ENCODE peak calls at places on chromosome 5, in eight cellular contexts. W is ovary, F is heart left ventricle, S is spleen, Z is IMR-90, O is uterus, U is transverse colon, I is H1. B is an unnamed sample.

GRCh38 chr5:105565531-105565930 is 2002.9 kb upstream of the NUDT12 start:
- DNase-seq in W (no peak), F (no peak), S (no peak), Z (no peak), O (no peak), U (no peak), I (no peak), B (no peak)

GRCh38 chr5:169591636-169592035 is 8.1 kb downstream of the SPDL1 start:
- DNase-seq in W (no peak), F (no peak), S (no peak), Z (peak), O (no peak), U (no peak), I (no peak), B (no peak)

GRCh38 chr5:88502179-88503064 is 233.8 kb upstream of the TMEM161B start:
- DNase-seq in W (no peak), F (no peak), S (no peak), Z (no peak), O (no peak), U (no peak), I (no peak), B (peak)

GRCh38 chr5:140108093-140109049 is 5.5 kb upstream of the PURA start:
- DNase-seq in W (peak), F (peak), S (peak), Z (no peak), O (peak), U (peak), I (no peak), B (no peak)

GRCh38 chr5:142763701-142764100 is 6.5 kb upstream of the ARHGAP26 start:
- DNase-seq in W (no peak), F (no peak), S (no peak), Z (no peak), O (no peak), U (no peak), I (no peak), B (no peak)

GRCh38 chr5:140481758-140482157 is 65.7 kb upstream of the EIF4EBP3 start:
- DNase-seq in W (no peak), F (no peak), S (no peak), Z (peak), O (no peak), U (no peak), I (no peak), B (no peak)

GRCh38 chr5:61790678-61791077 is 458.6 kb downstream of the ZSWIM6 start:
- DNase-seq in W (no peak), F (no peak), S (no peak), Z (no peak), O (no peak), U (peak), I (no peak), B (no peak)

GRCh38 chr5:140351609-140352334 is 5.4 kb upstream of the HBEGF start:
- DNase-seq in W (no peak), F (no peak), S (no peak), Z (peak), O (no peak), U (peak), I (no peak), B (peak)

GRCh38 chr5:73686912-73687311 is 60.9 kb downstream of the ARHGEF28 start:
- DNase-seq in W (no peak), F (no peak), S (no peak), Z (no peak), O (no peak), U (no peak), I (no peak), B (no peak)

GRCh38 chr5:120886351-120886860 is 422.3 kb downstream of the PRR16 start:
- DNase-seq in W (no peak), F (no peak), S (peak), Z (no peak), O (no peak), U (no peak), I (no peak), B (no peak)

GRCh38 chr5:58240286-58240685 is 219.6 kb downstream of the PLK2 start:
- DNase-seq in W (no peak), F (no peak), S (no peak), Z (peak), O (no peak), U (no peak), I (no peak), B (no peak)

GRCh38 chr5:164809831-164810230 is 1304.4 kb downstream of the MAT2B start:
- DNase-seq in W (no peak), F (no peak), S (no peak), Z (no peak), O (no peak), U (no peak), I (no peak), B (no peak)

GRCh38 chr5:158096835-158097234 is 237.9 kb upstream of the CLINT1 start:
- DNase-seq in W (no peak), F (no peak), S (no peak), Z (no peak), O (no peak), U (no peak), I (no peak), B (no peak)

GRCh38 chr5:74413403-74414060 is 227.0 kb downstream of the ENC1 start:
- DNase-seq in W (no peak), F (no peak), S (no peak), Z (no peak), O (no peak), U (no peak), I (no peak), B (no peak)

GRCh38 chr5:136712628-136713027 is 347.3 kb upstream of the TRPC7 start:
- DNase-seq in W (no peak), F (no peak), S (no peak), Z (no peak), O (no peak), U (no peak), I (no peak), B (no peak)

GRCh38 chr5:95543017-95543705 is 11.6 kb downstream of the SKIC3 start:
- DNase-seq in W (no peak), F (no peak), S (no peak), Z (peak), O (no peak), U (no peak), I (no peak), B (no peak)
- H3K27ac ChIP-seq in W (no peak), F (no peak), S (no peak), Z (no peak), O (no peak), U (no peak), I (no peak), B (no peak)

GRCh38 chr5:16467363-16468219 is 2.0 kb upstream of the ZNF622 start:
- DNase-seq in W (no peak), F (no peak), S (no peak), Z (peak), O (no peak), U (no peak), I (no peak), B (no peak)
- TF ChIP-seq POLR2A in W (no peak), F (no peak), S (no peak), Z (no peak), O (no peak), U (no peak), I (no peak), B (no peak)

GRCh38 chr5:11531805-11532204 is 372.4 kb downstream of the CTNND2 start:
- DNase-seq in W (no peak), F (peak), S (no peak), Z (no peak), O (no peak), U (no peak), I (no peak), B (no peak)

GRCh38 chr5:11524188-11524587 is 380.1 kb downstream of the CTNND2 start:
- DNase-seq in W (no peak), F (no peak), S (no peak), Z (no peak), O (no peak), U (no peak), I (no peak), B (no peak)

GRCh38 chr5:11527994-11528393 is 376.3 kb downstream of the CTNND2 start:
- DNase-seq in W (no peak), F (no peak), S (no peak), Z (no peak), O (no peak), U (no peak), I (no peak), B (no peak)

GRCh38 chr5:11525020-11525419 is 379.2 kb downstream of the CTNND2 start:
- DNase-seq in W (no peak), F (no peak), S (no peak), Z (no peak), O (no peak), U (no peak), I (peak), B (no peak)

GRCh38 chr5:11528720-11529119 is 375.5 kb downstream of the CTNND2 start:
- DNase-seq in W (no peak), F (peak), S (no peak), Z (no peak), O (no peak), U (no peak), I (no peak), B (no peak)
- H3K27ac ChIP-seq in W (no peak), F (no peak), S (no peak), Z (no peak), O (no peak), U (no peak), I (no peak), B (no peak)

DNA sequence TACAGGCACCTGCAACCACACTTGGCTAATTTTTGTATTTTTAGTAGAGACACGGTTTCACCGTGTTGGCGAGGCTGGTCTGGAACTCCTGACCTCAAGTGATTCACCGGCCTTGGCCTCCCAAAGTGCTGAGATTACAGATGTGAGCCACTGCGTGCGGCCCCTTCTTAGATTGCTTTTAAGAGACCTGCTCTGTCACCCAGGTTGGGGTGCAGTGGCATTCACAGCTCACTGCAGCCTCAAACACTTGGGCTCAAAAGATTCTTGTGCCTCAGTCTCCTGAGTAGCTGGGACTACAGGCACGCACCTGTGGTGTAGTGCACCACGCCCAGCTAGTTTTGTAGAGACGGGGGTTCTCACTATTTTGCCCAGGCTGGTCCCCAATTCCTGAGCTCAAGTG is 11.0 kb downstream of the HSPA9 start:
- DNase-seq in W (no peak), F (no peak), S (no peak), Z (no peak), O (no peak), U (no peak), I (no peak), B (no peak)
- TF ChIP-seq POLR2A in W (no peak), F (no peak), S (no peak), Z (no peak), O (no peak), U (no peak), I (no peak), B (no peak)

DNA sequence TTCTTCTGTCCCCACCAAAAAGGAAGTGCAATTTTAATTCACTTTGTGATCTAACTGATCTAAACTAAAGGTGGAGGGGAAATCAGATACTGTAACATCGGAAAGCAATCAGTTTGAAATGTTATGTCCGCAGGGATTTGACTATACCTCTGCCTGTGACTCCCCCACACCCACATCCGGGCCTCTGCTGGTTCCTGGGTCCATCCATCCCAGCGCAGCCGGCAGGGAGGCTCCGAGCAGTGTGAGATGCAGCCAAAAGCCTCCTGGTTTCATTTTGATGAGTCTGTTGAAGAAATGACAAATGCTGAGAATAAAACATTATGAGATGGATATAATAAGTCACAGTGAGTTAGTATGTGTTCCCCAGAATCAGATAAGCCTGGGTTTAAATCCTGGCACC is 8.6 kb downstream of the FSTL4 start:
- DNase-seq in W (no peak), F (no peak), S (no peak), Z (no peak), O (no peak), U (no peak), I (no peak), B (no peak)
- H3K27ac ChIP-seq in W (no peak), F (no peak), S (no peak), Z (no peak), O (no peak), U (no peak), I (no peak), B (no peak)

GRCh38 chr5:154756203-154756870 is 1.2 kb downstream of the LARP1 start:
- DNase-seq in W (peak), F (peak), S (peak), Z (no peak), O (peak), U (peak), I (no peak), B (peak)

GRCh38 chr5:154758501-154758900 is 3.3 kb downstream of the LARP1 start:
- DNase-seq in W (no peak), F (no peak), S (no peak), Z (peak), O (no peak), U (no peak), I (no peak), B (no peak)

GRCh38 chr5:154755361-154756202 is at the start of gene LARP1:
- DNase-seq in W (no peak), F (peak), S (peak), Z (peak), O (no peak), U (peak), I (no peak), B (peak)

GRCh38 chr5:154757647-154758406 is 2.6 kb downstream of the LARP1 start:
- DNase-seq in W (no peak), F (no peak), S (no peak), Z (peak), O (no peak), U (peak), I (no peak), B (peak)

DNA sequence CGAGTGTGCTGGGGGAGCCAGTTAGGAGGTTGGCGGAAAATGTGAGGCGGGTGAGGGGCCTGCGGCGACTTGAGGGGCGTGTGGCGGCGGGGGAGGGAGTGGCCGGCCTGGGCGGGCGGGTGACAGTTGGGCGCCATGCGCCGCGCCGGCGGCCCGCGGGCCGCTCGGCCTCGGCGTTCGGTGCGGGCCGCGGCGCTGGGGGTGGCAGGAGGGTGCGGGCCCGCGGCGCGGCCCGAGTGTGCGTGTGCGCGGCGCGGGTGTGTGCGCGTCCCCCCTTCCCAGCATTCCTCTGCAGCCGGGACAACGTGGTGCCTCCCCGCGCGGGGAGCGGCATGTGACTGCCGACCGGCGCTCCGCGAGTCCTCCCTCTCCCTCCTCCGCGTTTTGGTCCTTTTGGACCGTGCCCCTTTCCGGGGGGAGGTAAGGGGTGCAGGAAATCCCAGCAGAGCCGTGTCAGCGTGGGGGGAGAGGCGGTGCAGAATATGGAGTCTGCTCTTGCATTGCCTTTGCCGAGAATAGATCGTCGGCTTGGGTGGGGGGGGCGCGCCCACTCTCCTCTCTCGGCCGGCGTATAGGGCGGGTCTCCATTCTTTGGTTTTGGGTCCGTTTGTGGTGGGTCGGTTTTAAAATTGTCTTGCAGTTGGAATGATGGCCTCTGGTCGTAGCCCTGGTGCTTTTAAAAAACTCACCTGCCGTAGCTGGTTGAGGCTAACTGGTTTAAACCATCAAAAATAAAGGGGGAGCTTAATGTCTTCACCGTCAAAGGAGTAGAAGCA is 1.9 kb downstream of the LARP1 start:
- DNase-seq in W (peak), F (peak), S (peak), Z (peak), O (peak), U (peak), I (no peak), B (peak)
- TF ChIP-seq POLR2A in W (peak), F (no peak), S (no peak), Z (no peak), O (no peak), U (no peak), I (peak), B (peak)

GRCh38 chr5:1108865-1109174 is 3.0 kb downstream of the SLC12A7 start:
- DNase-seq in W (no peak), F (no peak), S (no peak), Z (no peak), O (no peak), U (no peak), I (no peak), B (peak)

GRCh38 chr5:1110260-1110929 is 1.5 kb downstream of the SLC12A7 start:
- DNase-seq in W (no peak), F (peak), S (no peak), Z (no peak), O (no peak), U (no peak), I (no peak), B (peak)

GRCh38 chr5:1108008-1108864 is 3.6 kb downstream of the SLC12A7 start:
- DNase-seq in W (no peak), F (no peak), S (no peak), Z (no peak), O (no peak), U (no peak), I (no peak), B (no peak)

GRCh38 chr5:1110930-1111726 is 735 bp downstream of the SLC12A7 start:
- DNase-seq in W (peak), F (peak), S (no peak), Z (no peak), O (no peak), U (no peak), I (no peak), B (no peak)

GRCh38 chr5:1109542-1110259 is 2.2 kb downstream of the SLC12A7 start:
- DNase-seq in W (no peak), F (no peak), S (no peak), Z (no peak), O (no peak), U (no peak), I (no peak), B (no peak)
- H3K27ac ChIP-seq in W (no peak), F (peak), S (peak), Z (no peak), O (peak), U (peak), I (no peak), B (peak)

DNA sequence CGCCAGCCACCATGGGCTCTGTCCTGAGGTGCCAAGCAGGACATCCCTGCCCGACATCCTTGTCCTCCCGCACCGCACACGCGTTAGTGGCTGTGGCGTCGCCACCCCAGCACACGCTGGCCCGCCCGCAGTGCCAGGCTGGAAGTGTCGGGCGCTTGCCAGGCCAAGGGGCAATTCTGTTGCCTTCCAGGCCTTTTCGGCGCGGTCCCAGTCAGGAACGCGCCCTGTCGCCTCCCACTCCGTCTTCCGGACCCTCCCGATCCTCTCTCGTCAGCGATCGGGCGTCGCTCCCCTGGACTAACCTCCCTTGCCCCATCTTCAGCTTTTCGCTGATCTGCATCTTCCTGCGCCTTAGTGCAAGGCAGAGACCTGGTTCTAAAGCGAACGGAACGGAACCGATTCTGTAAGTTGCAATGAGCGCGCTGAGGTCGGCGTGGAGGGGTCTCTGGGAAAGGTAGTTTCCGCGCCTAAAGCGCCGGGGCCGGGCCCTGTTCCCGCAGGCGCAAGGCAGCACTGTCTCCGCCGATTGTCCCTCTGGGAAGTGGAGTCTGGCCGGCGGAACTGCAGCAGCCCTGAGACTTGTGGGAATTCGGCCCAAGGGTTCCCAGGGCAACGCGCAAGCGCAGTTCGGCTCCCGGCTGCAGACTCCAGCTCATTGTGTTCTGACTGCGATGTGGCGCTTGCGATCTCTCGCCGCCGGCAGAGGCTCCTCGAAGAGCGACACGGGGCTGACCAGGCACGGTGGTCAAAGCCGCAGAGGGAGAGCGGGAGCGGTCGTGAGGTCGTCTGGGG is at the start of gene ZNF454:
- DNase-seq in W (peak), F (peak), S (peak), Z (peak), O (peak), U (peak), I (peak), B (peak)
- TF ChIP-seq POLR2A in W (no peak), F (no peak), S (no peak), Z (no peak), O (no peak), U (no peak), I (no peak), B (no peak)

GRCh38 chr5:133121611-133122150 is 69.9 kb downstream of the HSPA4 start:
- DNase-seq in W (no peak), F (no peak), S (no peak), Z (no peak), O (no peak), U (no peak), I (no peak), B (no peak)
- H3K27ac ChIP-seq in W (no peak), F (no peak), S (no peak), Z (no peak), O (no peak), U (peak), I (no peak), B (no peak)

DNA sequence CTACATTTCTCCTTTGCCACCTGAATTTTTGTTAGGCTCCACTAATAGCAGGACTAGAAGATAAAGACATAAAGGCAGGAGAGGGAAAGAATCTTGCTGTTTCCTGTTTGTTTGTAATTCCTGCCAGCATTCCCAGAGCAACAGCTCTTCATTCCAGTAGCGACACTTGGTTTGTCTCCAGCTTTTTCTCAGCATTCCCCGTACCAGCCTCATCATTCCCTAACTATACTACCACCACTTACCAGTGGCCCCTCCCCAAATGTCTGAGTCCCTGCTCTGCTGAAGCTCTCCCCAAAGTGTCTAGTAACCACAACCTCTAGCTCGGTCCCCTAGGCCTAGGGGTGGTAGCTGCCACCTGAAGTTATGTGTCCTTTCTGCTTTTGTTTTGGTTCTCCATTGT is 18.6 kb downstream of the CETN3 start:
- DNase-seq in W (no peak), F (no peak), S (no peak), Z (no peak), O (no peak), U (no peak), I (no peak), B (no peak)
- TF ChIP-seq POLR2A in W (no peak), F (no peak), S (no peak), Z (no peak), O (no peak), U (no peak), I (no peak), B (no peak)